ENCODE peak calls at places on chromosomes 1 and 21, in four cellular contexts. D is H1, J is neuronal stem cell, F is trophoblast cell. G is an unnamed sample.

GRCh38 chr1:86913896-86914634 is at the start of gene SELENOF:
- DNase-seq in J (peak; percentile 100), D (peak; percentile 95), F (peak; percentile 100), G (peak; percentile 100)

GRCh38 chr1:22831729-22832413 is 121.2 kb downstream of the EPHB2 start:
- DNase-seq in F (peak; percentile 80), J (no peak), D (no peak), G (peak; percentile 93)

GRCh38 chr21:44838038-44838895 is 20.4 kb upstream of the SUMO3 start:
- DNase-seq in J (no peak), D (no peak), F (no peak), G (no peak)

GRCh38 chr1:248905662-248905948 is 430 bp upstream of the PGBD2 start:
- DNase-seq in J (no peak), D (no peak), F (no peak), G (no peak)

GRCh38 chr1:37620707-37621106 is 14.0 kb downstream of the RSPO1 start:
- DNase-seq in D (no peak), F (no peak), J (no peak), G (no peak)

GRCh38 chr1:16989676-16990391 is 9.4 kb upstream of the MFAP2 start:
- DNase-seq in D (no peak), F (no peak), J (no peak), G (no peak)

GRCh38 chr21:42846221-42846620 is 33.1 kb downstream of the WDR4 start:
- DNase-seq in F (no peak), D (no peak), J (no peak), G (no peak)

GRCh38 chr1:23913212-23913880 is at the start of gene CNR2:
- DNase-seq in J (no peak), F (no peak), D (no peak), G (no peak)

GRCh38 chr1:215923129-215923824 is 356.2 kb downstream of the KCTD3 start:
- DNase-seq in F (peak; percentile 43), J (no peak), D (no peak), G (peak; percentile 23)

GRCh38 chr1:179814513-179814838 is 63.1 kb downstream of the TOR1AIP2 start:
- DNase-seq in D (no peak), F (no peak), J (no peak), G (no peak)

GRCh38 chr1:192252776-192253175 is 64.0 kb upstream of the RGS21 start:
- DNase-seq in J (no peak), F (no peak), D (no peak), G (no peak)

GRCh38 chr1:55249646-55250398 is 34.7 kb upstream of the USP24 start:
- DNase-seq in F (no peak), J (no peak), D (no peak), G (no peak)

GRCh38 chr1:30403061-30403645 is 320.2 kb downstream of the MATN1 start:
- DNase-seq in J (no peak), D (no peak), F (no peak), G (no peak)

GRCh38 chr1:96048572-96048971 is 673.0 kb upstream of the PTBP2 start:
- DNase-seq in F (no peak), D (no peak), J (no peak), G (peak; percentile 36)

GRCh38 chr1:230702934-230703678 is 10.8 kb downstream of the AGT start:
- DNase-seq in J (no peak), D (no peak), F (no peak), G (no peak)

GRCh38 chr1:182556279-182556678 is 32.8 kb downstream of the RNASEL start:
- DNase-seq in F (no peak), J (no peak), D (no peak), G (no peak)

GRCh38 chr1:114286179-114286578 is 132.5 kb upstream of the SYT6 start:
- DNase-seq in F (no peak), D (no peak), J (no peak), G (no peak)

GRCh38 chr1:170661646-170662411 is 2.1 kb upstream of the PRRX1 start:
- DNase-seq in F (no peak), D (peak; percentile 63), J (no peak), G (peak; percentile 42)

GRCh38 chr1:54253480-54253879 is 53.5 kb downstream of the MRPL37 start:
- DNase-seq in F (no peak), J (no peak), D (no peak), G (peak; percentile 97)

GRCh38 chr1:183583466-183583865 is 6.8 kb downstream of the NCF2 start:
- DNase-seq in F (no peak), D (no peak), J (no peak), G (peak; percentile 48)

GRCh38 chr1:81391100-81391828 is 409.5 kb upstream of the ADGRL2 start:
- DNase-seq in F (no peak), J (no peak), D (no peak), G (peak; percentile 82)

GRCh38 chr1:181661569-181661968 is 178.3 kb downstream of the CACNA1E start:
- DNase-seq in F (no peak), D (no peak), J (no peak), G (no peak)

GRCh38 chr1:99281109-99281508 is 16.8 kb downstream of the PLPPR4 start:
- DNase-seq in F (no peak), J (no peak), D (no peak), G (peak; percentile 16)

GRCh38 chr1:99277066-99277465 is 12.8 kb downstream of the PLPPR4 start:
- DNase-seq in D (no peak), F (no peak), J (no peak), G (no peak)

GRCh38 chr1:99279525-99279924 is 15.2 kb downstream of the PLPPR4 start:
- DNase-seq in J (no peak), F (no peak), D (no peak), G (no peak)

DNA sequence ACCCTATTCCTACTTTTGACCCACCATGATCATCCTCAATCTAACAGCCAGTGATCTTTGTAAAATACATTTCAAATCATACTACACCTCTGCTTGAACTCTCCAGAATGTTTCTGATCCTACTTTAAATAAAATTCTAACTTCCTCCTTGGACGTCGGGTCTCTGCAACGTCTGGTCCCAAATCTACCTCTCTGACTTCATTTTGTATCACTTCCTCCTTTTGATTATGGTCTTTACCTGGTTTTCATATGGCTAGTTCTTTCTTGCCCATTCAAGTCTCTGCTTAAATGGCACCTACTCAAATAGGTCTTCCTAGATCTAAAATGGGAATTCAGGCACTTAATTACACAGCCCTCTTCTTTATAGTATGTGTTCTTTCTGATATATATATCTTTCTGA is 18.2 kb downstream of the PLPPR4 start:
- DNase-seq in J (no peak), D (no peak), F (no peak), G (no peak)
- H2BK12ac ChIP-seq in J (no peak overlapping the region), D (no peak overlapping the region), F (no peak overlapping the region), G (no peak overlapping the region)

DNA sequence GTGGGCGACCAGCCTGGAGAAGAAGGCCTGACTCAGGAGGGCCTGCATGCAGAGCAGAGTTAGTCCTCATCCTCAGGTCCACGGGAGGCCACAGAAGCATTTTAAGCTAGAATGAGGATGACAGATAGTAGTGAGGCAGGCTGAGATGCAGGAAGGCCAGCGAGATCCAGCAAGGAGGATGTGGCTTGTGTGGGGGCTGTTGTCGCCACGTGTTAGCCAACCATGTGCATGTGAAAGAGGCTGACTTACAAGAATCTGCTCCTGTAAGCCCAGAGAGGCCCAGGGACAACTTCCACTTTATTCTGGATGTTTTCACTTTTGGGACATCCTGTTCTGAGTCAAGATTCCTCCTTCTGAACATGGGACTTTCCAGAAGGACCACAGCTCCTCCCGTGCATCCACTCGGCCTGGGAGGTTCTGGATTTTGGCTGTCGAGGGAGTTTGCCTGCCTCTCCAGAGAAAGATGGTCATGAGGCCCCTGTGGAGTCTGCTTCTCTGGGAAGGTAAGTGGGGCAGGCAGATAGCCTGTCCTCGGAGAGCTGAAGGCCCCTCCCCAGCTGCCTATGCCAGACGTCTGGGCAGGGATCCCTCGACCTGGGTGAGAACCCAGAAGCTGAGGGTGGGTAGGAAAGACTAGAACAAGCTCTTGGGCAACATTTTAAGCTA is at the start of gene SLAMF8:
- DNase-seq in F (no peak), J (no peak), D (no peak), G (no peak)
- H3K4me3 ChIP-seq in F (no peak within 1 kb of the TSS), J (no peak within 1 kb of the TSS), D (no peak within 1 kb of the TSS), G (no peak within 1 kb of the TSS)

DNA sequence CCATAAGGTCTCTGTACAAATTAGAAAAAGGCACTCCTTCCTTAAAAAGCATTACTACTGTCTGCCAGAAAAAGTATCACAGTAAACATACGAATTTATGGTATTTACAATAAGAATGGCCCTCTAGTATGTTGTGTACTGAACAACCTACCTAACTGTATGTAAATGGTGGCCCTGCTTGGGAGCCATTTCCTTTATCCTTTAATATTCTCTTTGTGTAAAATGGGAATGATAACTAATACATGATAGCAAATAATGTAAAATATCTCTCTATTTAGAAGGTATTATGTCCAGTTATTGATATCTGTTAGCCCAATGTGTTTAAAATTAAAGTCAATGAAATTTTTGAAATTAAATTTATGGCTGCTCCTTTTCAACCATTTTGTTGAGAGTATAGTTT is 5.2 kb downstream of the DR1 start:
- DNase-seq in F (no peak), J (no peak), D (no peak), G (no peak)
- H3K9ac ChIP-seq in F (no peak overlapping the region), J (no peak overlapping the region), D (no peak overlapping the region), G (peak overlapping the region; percentile 27)

GRCh38 chr1:20184481-20184900 is 1.4 kb upstream of the UBXN10 start:
- DNase-seq in J (no peak), D (no peak), F (peak; percentile 32), G (no peak)

GRCh38 chr1:20187103-20187812 is 940 bp upstream of the PLA2G2C start:
- DNase-seq in D (no peak), J (no peak), F (no peak), G (no peak)

GRCh38 chr1:20184997-20185833 is 681 bp upstream of the UBXN10 start:
- DNase-seq in D (no peak), J (no peak), F (no peak), G (peak; percentile 16)

GRCh38 chr1:20187813-20188454 is 1.6 kb upstream of the PLA2G2C start:
- DNase-seq in F (no peak), J (no peak), D (no peak), G (no peak)

DNA sequence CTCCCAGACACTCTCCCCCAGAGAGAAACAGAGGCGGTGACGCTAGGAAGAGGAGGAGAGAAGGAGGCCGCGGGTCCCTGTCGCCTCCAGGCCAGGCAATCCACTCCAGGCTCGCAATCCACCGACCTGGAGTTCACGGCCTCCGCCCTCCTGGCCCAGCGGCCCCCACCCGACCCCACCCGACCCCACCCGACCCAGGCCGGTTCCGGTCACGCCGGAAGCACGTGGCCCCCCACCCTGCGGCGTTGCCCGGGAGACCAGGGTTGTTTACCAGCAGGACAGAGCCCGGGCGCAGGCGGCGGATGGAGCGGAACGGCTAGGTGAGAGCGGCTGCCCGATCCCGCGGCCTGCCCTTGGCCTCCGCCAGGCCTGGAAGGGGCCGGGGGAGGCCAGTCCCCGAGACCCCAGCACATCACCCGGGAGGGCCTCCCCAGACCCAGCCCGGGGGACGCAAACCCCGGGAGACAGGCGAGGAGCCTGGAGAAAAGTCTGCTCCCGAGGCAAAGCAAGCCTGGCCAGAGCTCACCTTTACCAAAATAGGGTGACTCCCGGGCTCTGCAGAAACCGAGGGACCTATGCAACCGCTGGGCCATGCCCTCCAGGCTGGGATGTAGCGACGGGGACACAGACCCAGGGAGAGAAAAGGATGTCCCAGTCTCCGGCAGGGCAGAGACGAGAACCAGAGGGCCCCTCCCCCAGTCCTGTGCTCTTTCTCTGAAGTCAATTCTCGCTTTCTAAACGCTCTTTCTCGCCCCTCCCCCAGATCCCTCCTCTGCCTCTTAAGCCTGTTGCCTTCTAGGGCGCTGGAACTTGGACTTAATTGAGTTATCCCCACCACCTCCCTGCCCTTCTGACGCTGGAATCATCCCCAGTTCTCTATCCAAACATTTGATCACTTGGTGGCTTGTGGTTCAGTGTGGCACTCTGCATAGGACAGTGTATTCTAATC is at the start of the genes PLA2G2C and UBXN10:
- DNase-seq in J (peak; percentile 49), D (peak; percentile 85), F (peak; percentile 13), G (peak; percentile 11)
- H2BK12ac ChIP-seq in J (peak within 1 kb of the TSS; percentile 2), D (peak within 1 kb of the TSS; percentile 17), F (no peak within 1 kb of the TSS), G (no peak within 1 kb of the TSS)